ENCODE peak calls at places on chromosomes 11 and 22, in five cellular contexts. One of them, this sample, is unnamed.

GRCh38 chr11:30549565-30549964 is 36.6 kb downstream of the MPPED2 start:
- DNase-seq in EL: no peak
- DNase-seq in iris pigment epithelial cell: no peak
- DNase-seq in stimulated activated CD4-positive, alpha-beta T cell treated with anti-CD3 and anti-CD28 coated beads, Interleukin-15, amount 100 ng/mL, for 1 hour: no peak
- DNase-seq in Calu3: no peak
- DNase-seq in this sample: no peak

GRCh38 chr11:24351179-24351578 is 145.7 kb upstream of the LUZP2 start:
- DNase-seq in EL: no peak
- DNase-seq in iris pigment epithelial cell: no peak
- DNase-seq in stimulated activated CD4-positive, alpha-beta T cell treated with anti-CD3 and anti-CD28 coated beads, Interleukin-15, amount 100 ng/mL, for 1 hour: no peak
- DNase-seq in Calu3: no peak
- DNase-seq in this sample: no peak

GRCh38 chr11:72069200-72069599 is 11.1 kb downstream of the NUMA1 start:
- DNase-seq in EL: peak
- DNase-seq in iris pigment epithelial cell: peak
- DNase-seq in stimulated activated CD4-positive, alpha-beta T cell treated with anti-CD3 and anti-CD28 coated beads, Interleukin-15, amount 100 ng/mL, for 1 hour: no peak
- DNase-seq in Calu3: no peak
- DNase-seq in this sample: no peak

GRCh38 chr11:93444671-93445073 is 98.5 kb downstream of the SMCO4 start:
- DNase-seq in EL: no peak
- DNase-seq in iris pigment epithelial cell: peak
- DNase-seq in stimulated activated CD4-positive, alpha-beta T cell treated with anti-CD3 and anti-CD28 coated beads, Interleukin-15, amount 100 ng/mL, for 1 hour: no peak
- DNase-seq in Calu3: no peak
- DNase-seq in this sample: no peak

GRCh38 chr22:45925811-45926351 is 51.1 kb downstream of the WNT7B start:
- DNase-seq in EL: peak
- DNase-seq in iris pigment epithelial cell: peak
- DNase-seq in stimulated activated CD4-positive, alpha-beta T cell treated with anti-CD3 and anti-CD28 coated beads, Interleukin-15, amount 100 ng/mL, for 1 hour: no peak
- DNase-seq in Calu3: no peak
- DNase-seq in this sample: no peak

GRCh38 chr22:45478108-45478771 is 24.4 kb upstream of the FBLN1 start:
- DNase-seq in EL: peak
- DNase-seq in iris pigment epithelial cell: peak
- DNase-seq in stimulated activated CD4-positive, alpha-beta T cell treated with anti-CD3 and anti-CD28 coated beads, Interleukin-15, amount 100 ng/mL, for 1 hour: no peak
- DNase-seq in Calu3: no peak
- DNase-seq in this sample: peak

GRCh38 chr11:119854521-119854920 is 125.5 kb upstream of the NECTIN1 start:
- DNase-seq in EL: no peak
- DNase-seq in iris pigment epithelial cell: no peak
- DNase-seq in stimulated activated CD4-positive, alpha-beta T cell treated with anti-CD3 and anti-CD28 coated beads, Interleukin-15, amount 100 ng/mL, for 1 hour: no peak
- DNase-seq in Calu3: no peak
- DNase-seq in this sample: no peak

GRCh38 chr11:113675565-113675964 is 30.5 kb downstream of the TMPRSS5 start:
- DNase-seq in EL: no peak
- DNase-seq in iris pigment epithelial cell: no peak
- DNase-seq in stimulated activated CD4-positive, alpha-beta T cell treated with anti-CD3 and anti-CD28 coated beads, Interleukin-15, amount 100 ng/mL, for 1 hour: no peak
- DNase-seq in Calu3: no peak
- DNase-seq in this sample: no peak

GRCh38 chr11:697028-697491 is 1.4 kb downstream of the TMEM80 start:
- DNase-seq in EL: peak
- DNase-seq in iris pigment epithelial cell: peak
- DNase-seq in stimulated activated CD4-positive, alpha-beta T cell treated with anti-CD3 and anti-CD28 coated beads, Interleukin-15, amount 100 ng/mL, for 1 hour: no peak
- DNase-seq in Calu3: no peak
- DNase-seq in this sample: peak

GRCh38 chr11:123653997-123654565 is 343 bp downstream of the SCN3B start:
- DNase-seq in EL: peak
- DNase-seq in iris pigment epithelial cell: peak
- DNase-seq in stimulated activated CD4-positive, alpha-beta T cell treated with anti-CD3 and anti-CD28 coated beads, Interleukin-15, amount 100 ng/mL, for 1 hour: peak
- DNase-seq in Calu3: peak
- DNase-seq in this sample: peak

GRCh38 chr11:75349540-75350116 is 1.8 kb downstream of the ARRB1 start:
- DNase-seq in EL: no peak
- DNase-seq in iris pigment epithelial cell: no peak
- DNase-seq in stimulated activated CD4-positive, alpha-beta T cell treated with anti-CD3 and anti-CD28 coated beads, Interleukin-15, amount 100 ng/mL, for 1 hour: no peak
- DNase-seq in Calu3: no peak
- DNase-seq in this sample: no peak

GRCh38 chr11:61976813-61977475 is 9.5 kb upstream of the FTH1 start:
- DNase-seq in EL: no peak
- DNase-seq in iris pigment epithelial cell: no peak
- DNase-seq in stimulated activated CD4-positive, alpha-beta T cell treated with anti-CD3 and anti-CD28 coated beads, Interleukin-15, amount 100 ng/mL, for 1 hour: no peak
- DNase-seq in Calu3: no peak
- DNase-seq in this sample: no peak

GRCh38 chr11:102762414-102762813 is 18.0 kb downstream of the MMP10 start:
- DNase-seq in EL: peak
- DNase-seq in iris pigment epithelial cell: peak
- DNase-seq in stimulated activated CD4-positive, alpha-beta T cell treated with anti-CD3 and anti-CD28 coated beads, Interleukin-15, amount 100 ng/mL, for 1 hour: no peak
- DNase-seq in Calu3: no peak
- DNase-seq in this sample: no peak

GRCh38 chr11:14384338-14384737 is 25.4 kb upstream of the RRAS2 start:
- DNase-seq in EL: peak
- DNase-seq in iris pigment epithelial cell: peak
- DNase-seq in stimulated activated CD4-positive, alpha-beta T cell treated with anti-CD3 and anti-CD28 coated beads, Interleukin-15, amount 100 ng/mL, for 1 hour: no peak
- DNase-seq in Calu3: no peak
- DNase-seq in this sample: peak

GRCh38 chr11:2590951-2591754 is 108.6 kb downstream of the KCNQ1OT1 start:
- DNase-seq in EL: no peak
- DNase-seq in iris pigment epithelial cell: no peak
- DNase-seq in stimulated activated CD4-positive, alpha-beta T cell treated with anti-CD3 and anti-CD28 coated beads, Interleukin-15, amount 100 ng/mL, for 1 hour: no peak
- DNase-seq in Calu3: no peak
- DNase-seq in this sample: peak

GRCh38 chr11:57641011-57641410 is 8.7 kb downstream of the YPEL4 start:
- DNase-seq in EL: no peak
- DNase-seq in iris pigment epithelial cell: no peak
- DNase-seq in stimulated activated CD4-positive, alpha-beta T cell treated with anti-CD3 and anti-CD28 coated beads, Interleukin-15, amount 100 ng/mL, for 1 hour: no peak
- DNase-seq in Calu3: peak
- DNase-seq in this sample: peak

GRCh38 chr11:9089061-9089460 is 2.3 kb downstream of the SCUBE2 start:
- DNase-seq in EL: no peak
- DNase-seq in iris pigment epithelial cell: no peak
- DNase-seq in stimulated activated CD4-positive, alpha-beta T cell treated with anti-CD3 and anti-CD28 coated beads, Interleukin-15, amount 100 ng/mL, for 1 hour: no peak
- DNase-seq in Calu3: no peak
- DNase-seq in this sample: no peak

GRCh38 chr11:126357969-126358762 is 2.7 kb downstream of the ST3GAL4 start:
- DNase-seq in EL: no peak
- DNase-seq in iris pigment epithelial cell: no peak
- DNase-seq in stimulated activated CD4-positive, alpha-beta T cell treated with anti-CD3 and anti-CD28 coated beads, Interleukin-15, amount 100 ng/mL, for 1 hour: no peak
- DNase-seq in Calu3: no peak
- DNase-seq in this sample: peak

GRCh38 chr11:37323843-37324242 is 725.8 kb upstream of the RAG2 start:
- DNase-seq in EL: no peak
- DNase-seq in iris pigment epithelial cell: no peak
- DNase-seq in stimulated activated CD4-positive, alpha-beta T cell treated with anti-CD3 and anti-CD28 coated beads, Interleukin-15, amount 100 ng/mL, for 1 hour: no peak
- DNase-seq in Calu3: no peak
- DNase-seq in this sample: no peak

GRCh38 chr11:90558328-90558865 is 335.5 kb upstream of the CHORDC1 start:
- DNase-seq in EL: no peak
- DNase-seq in iris pigment epithelial cell: no peak
- DNase-seq in stimulated activated CD4-positive, alpha-beta T cell treated with anti-CD3 and anti-CD28 coated beads, Interleukin-15, amount 100 ng/mL, for 1 hour: no peak
- DNase-seq in Calu3: no peak
- DNase-seq in this sample: no peak

GRCh38 chr22:39721456-39722325 is 151.1 kb downstream of the CACNA1I start:
- DNase-seq in EL: no peak
- DNase-seq in iris pigment epithelial cell: no peak
- DNase-seq in stimulated activated CD4-positive, alpha-beta T cell treated with anti-CD3 and anti-CD28 coated beads, Interleukin-15, amount 100 ng/mL, for 1 hour: no peak
- DNase-seq in Calu3: no peak
- DNase-seq in this sample: no peak

GRCh38 chr11:78536933-78537332 is 37.7 kb downstream of the NARS2 start:
- DNase-seq in EL: no peak
- DNase-seq in iris pigment epithelial cell: no peak
- DNase-seq in stimulated activated CD4-positive, alpha-beta T cell treated with anti-CD3 and anti-CD28 coated beads, Interleukin-15, amount 100 ng/mL, for 1 hour: no peak
- DNase-seq in Calu3: no peak
- DNase-seq in this sample: no peak

GRCh38 chr11:13260196-13260962 is 17.2 kb upstream of the BMAL1 start:
- DNase-seq in EL: no peak
- DNase-seq in iris pigment epithelial cell: peak
- DNase-seq in stimulated activated CD4-positive, alpha-beta T cell treated with anti-CD3 and anti-CD28 coated beads, Interleukin-15, amount 100 ng/mL, for 1 hour: no peak
- DNase-seq in Calu3: no peak
- DNase-seq in this sample: no peak

GRCh38 chr22:41403532-41404318 is 22.0 kb downstream of the TEF start:
- DNase-seq in EL: peak
- DNase-seq in iris pigment epithelial cell: peak
- DNase-seq in stimulated activated CD4-positive, alpha-beta T cell treated with anti-CD3 and anti-CD28 coated beads, Interleukin-15, amount 100 ng/mL, for 1 hour: peak
- DNase-seq in Calu3: peak
- DNase-seq in this sample: peak

GRCh38 chr11:129639300-129639699 is 176.3 kb upstream of the TMEM45B start:
- DNase-seq in EL: peak
- DNase-seq in iris pigment epithelial cell: peak
- DNase-seq in stimulated activated CD4-positive, alpha-beta T cell treated with anti-CD3 and anti-CD28 coated beads, Interleukin-15, amount 100 ng/mL, for 1 hour: no peak
- DNase-seq in Calu3: peak
- DNase-seq in this sample: peak

GRCh38 chr11:61730222-61730994 is 22.0 kb upstream of the MYRF start:
- DNase-seq in EL: peak
- DNase-seq in iris pigment epithelial cell: no peak
- DNase-seq in stimulated activated CD4-positive, alpha-beta T cell treated with anti-CD3 and anti-CD28 coated beads, Interleukin-15, amount 100 ng/mL, for 1 hour: no peak
- DNase-seq in Calu3: no peak
- DNase-seq in this sample: no peak

GRCh38 chr11:113529606-113530005 is 54.4 kb upstream of the DRD2 start:
- DNase-seq in EL: no peak
- DNase-seq in iris pigment epithelial cell: no peak
- DNase-seq in stimulated activated CD4-positive, alpha-beta T cell treated with anti-CD3 and anti-CD28 coated beads, Interleukin-15, amount 100 ng/mL, for 1 hour: no peak
- DNase-seq in Calu3: no peak
- DNase-seq in this sample: no peak

GRCh38 chr11:117786099-117786870 is 10.7 kb downstream of the DSCAML1 start:
- DNase-seq in EL: no peak
- DNase-seq in iris pigment epithelial cell: no peak
- DNase-seq in stimulated activated CD4-positive, alpha-beta T cell treated with anti-CD3 and anti-CD28 coated beads, Interleukin-15, amount 100 ng/mL, for 1 hour: no peak
- DNase-seq in Calu3: no peak
- DNase-seq in this sample: no peak

GRCh38 chr11:12008790-12009616 is 577 bp upstream of the DKK3 start:
- DNase-seq in EL: peak
- DNase-seq in iris pigment epithelial cell: peak
- DNase-seq in stimulated activated CD4-positive, alpha-beta T cell treated with anti-CD3 and anti-CD28 coated beads, Interleukin-15, amount 100 ng/mL, for 1 hour: no peak
- DNase-seq in Calu3: peak
- DNase-seq in this sample: peak

GRCh38 chr11:32830413-32830738 is 649 bp downstream of the PRRG4 start:
- DNase-seq in EL: peak
- DNase-seq in iris pigment epithelial cell: peak
- DNase-seq in stimulated activated CD4-positive, alpha-beta T cell treated with anti-CD3 and anti-CD28 coated beads, Interleukin-15, amount 100 ng/mL, for 1 hour: no peak
- DNase-seq in Calu3: peak
- DNase-seq in this sample: no peak

GRCh38 chr11:2139691-2140337 is 625 bp upstream of the IGF2 start:
- DNase-seq in EL: no peak
- DNase-seq in iris pigment epithelial cell: no peak
- DNase-seq in stimulated activated CD4-positive, alpha-beta T cell treated with anti-CD3 and anti-CD28 coated beads, Interleukin-15, amount 100 ng/mL, for 1 hour: no peak
- DNase-seq in Calu3: no peak
- DNase-seq in this sample: peak

GRCh38 chr22:41672780-41673509 is 15.7 kb downstream of the SNU13 start:
- DNase-seq in EL: peak
- DNase-seq in iris pigment epithelial cell: no peak
- DNase-seq in stimulated activated CD4-positive, alpha-beta T cell treated with anti-CD3 and anti-CD28 coated beads, Interleukin-15, amount 100 ng/mL, for 1 hour: no peak
- DNase-seq in Calu3: no peak
- DNase-seq in this sample: no peak

GRCh38 chr11:116885951-116886629 is 48.7 kb upstream of the APOA1 start:
- DNase-seq in EL: no peak
- DNase-seq in iris pigment epithelial cell: peak
- DNase-seq in stimulated activated CD4-positive, alpha-beta T cell treated with anti-CD3 and anti-CD28 coated beads, Interleukin-15, amount 100 ng/mL, for 1 hour: no peak
- DNase-seq in Calu3: no peak
- DNase-seq in this sample: peak

GRCh38 chr11:2693271-2693833 is 6.4 kb downstream of the KCNQ1OT1 start:
- DNase-seq in EL: no peak
- DNase-seq in iris pigment epithelial cell: no peak
- DNase-seq in stimulated activated CD4-positive, alpha-beta T cell treated with anti-CD3 and anti-CD28 coated beads, Interleukin-15, amount 100 ng/mL, for 1 hour: no peak
- DNase-seq in Calu3: no peak
- DNase-seq in this sample: no peak

GRCh38 chr11:119491753-119492455 is 68.9 kb upstream of the THY1 start:
- DNase-seq in EL: peak
- DNase-seq in iris pigment epithelial cell: peak
- DNase-seq in stimulated activated CD4-positive, alpha-beta T cell treated with anti-CD3 and anti-CD28 coated beads, Interleukin-15, amount 100 ng/mL, for 1 hour: no peak
- DNase-seq in Calu3: no peak
- DNase-seq in this sample: peak

GRCh38 chr11:15707971-15708370 is 593.2 kb downstream of the INSC start:
- DNase-seq in EL: peak
- DNase-seq in iris pigment epithelial cell: peak
- DNase-seq in stimulated activated CD4-positive, alpha-beta T cell treated with anti-CD3 and anti-CD28 coated beads, Interleukin-15, amount 100 ng/mL, for 1 hour: no peak
- DNase-seq in Calu3: peak
- DNase-seq in this sample: peak

GRCh38 chr11:13606701-13607100 is 61.8 kb upstream of the FAR1 start:
- DNase-seq in EL: no peak
- DNase-seq in iris pigment epithelial cell: no peak
- DNase-seq in stimulated activated CD4-positive, alpha-beta T cell treated with anti-CD3 and anti-CD28 coated beads, Interleukin-15, amount 100 ng/mL, for 1 hour: no peak
- DNase-seq in Calu3: no peak
- DNase-seq in this sample: no peak

GRCh38 chr11:87397250-87397649 is 359.5 kb downstream of the TMEM135 start:
- DNase-seq in EL: no peak
- DNase-seq in iris pigment epithelial cell: no peak
- DNase-seq in stimulated activated CD4-positive, alpha-beta T cell treated with anti-CD3 and anti-CD28 coated beads, Interleukin-15, amount 100 ng/mL, for 1 hour: no peak
- DNase-seq in Calu3: no peak
- DNase-seq in this sample: no peak